ENCODE peak calls at places on chromosome 16, in nine cellular contexts. K, D, I, E, R, M, P, X and A are unnamed samples.
A peak's percentile ranks its signal among the peaks of the same experiment; 100 is the strongest.

GRCh38 chr16:55668337-55669281 is 12.8 kb downstream of the SLC6A2 start:
- DNase-seq in M (no peak), E (no peak), K (no peak), X (no peak), I (no peak), P (peak; percentile 15), D (no peak), R (peak; percentile 81), A (no peak)

GRCh38 chr16:16017812-16018211 is 68.4 kb downstream of the ABCC1 start:
- DNase-seq in E (no peak), P (no peak), R (no peak), M (no peak), D (no peak), K (no peak), X (no peak), I (no peak), A (no peak)

GRCh38 chr16:67943619-67944503 is at the start of gene LCAT:
- DNase-seq in R (no peak), I (no peak), P (peak; percentile 67), M (no peak), E (peak; percentile 70), X (no peak), K (peak; percentile 84), D (no peak), A (no peak)

GRCh38 chr16:57987441-57988177 is 12.9 kb downstream of the ZNF319 start:
- DNase-seq in I (no peak), D (no peak), R (no peak), M (no peak), K (no peak), E (no peak), P (no peak), X (no peak), A (no peak)

GRCh38 chr16:15041260-15042011 is 14.4 kb downstream of the NTAN1 start:
- DNase-seq in K (peak; percentile 60), I (no peak), X (no peak), E (peak; percentile 43), M (no peak), D (no peak), P (peak; percentile 74), R (peak; percentile 94), A (no peak)

GRCh38 chr16:87336850-87337240 is 19.7 kb upstream of the C16orf95 start:
- DNase-seq in K (no peak), P (no peak), E (no peak), R (no peak), D (no peak), I (no peak), M (no peak), X (no peak), A (no peak)

GRCh38 chr16:70480127-70481105 is 26.0 kb downstream of the FCSK start:
- DNase-seq in D (no peak), K (no peak), X (no peak), P (no peak), R (no peak), E (no peak), M (no peak), I (no peak), A (peak; percentile 79)

GRCh38 chr16:82183004-82183397 is 13.0 kb upstream of the MPHOSPH6 start:
- DNase-seq in M (no peak), P (peak; percentile 69), K (no peak), D (no peak), X (no peak), I (no peak), R (no peak), E (no peak), A (no peak)

GRCh38 chr16:68715471-68715870 is 21.6 kb upstream of the CDH1 start:
- DNase-seq in D (no peak), R (no peak), M (no peak), K (no peak), I (no peak), E (no peak), X (no peak), P (peak; percentile 6), A (no peak)

GRCh38 chr16:86874141-86874540 is 295.8 kb downstream of the FOXL1 start:
- DNase-seq in P (peak; percentile 20), D (no peak), M (no peak), E (no peak), I (no peak), X (no peak), R (peak; percentile 41), K (no peak), A (no peak)

GRCh38 chr16:23026777-23027362 is 122.4 kb downstream of the USP31 start:
- DNase-seq in P (peak; percentile 15), R (peak; percentile 41), D (no peak), M (no peak), X (no peak), E (no peak), K (no peak), I (no peak), A (no peak)

GRCh38 chr16:80852261-80852872 is 48.0 kb upstream of the CDYL2 start:
- DNase-seq in M (no peak), P (peak; percentile 27), D (no peak), R (peak; percentile 43), K (no peak), I (no peak), X (no peak), E (no peak), A (no peak)